ENCODE peak calls at places on chromosomes 11 and 22, in eight cellular contexts. One of them, this sample, is unnamed.

GRCh38 chr22:20245577-20246367 is 22.3 kb downstream of the RTN4R start:
- DNase-seq in EL: no peak
- DNase-seq in iris pigment epithelial cell: no peak
- DNase-seq in right cardiac atrium: no peak
- DNase-seq in heart left ventricle: no peak
- DNase-seq in adrenal gland: no peak
- DNase-seq in GM12865: no peak
- DNase-seq in naive thymus-derived CD8-positive, alpha-beta T cell: no peak
- DNase-seq in this sample: no peak

GRCh38 chr11:64637346-64638016 is 46.5 kb downstream of the SLC22A12 start:
- DNase-seq in EL: no peak
- DNase-seq in iris pigment epithelial cell: no peak
- DNase-seq in right cardiac atrium: peak
- DNase-seq in heart left ventricle: no peak
- DNase-seq in adrenal gland: no peak
- DNase-seq in GM12865: no peak
- DNase-seq in naive thymus-derived CD8-positive, alpha-beta T cell: no peak
- DNase-seq in this sample: no peak

GRCh38 chr11:26790738-26791137 is 68.9 kb upstream of the SLC5A12 start:
- DNase-seq in EL: no peak
- DNase-seq in iris pigment epithelial cell: no peak
- DNase-seq in right cardiac atrium: no peak
- DNase-seq in heart left ventricle: no peak
- DNase-seq in adrenal gland: no peak
- DNase-seq in GM12865: no peak
- DNase-seq in naive thymus-derived CD8-positive, alpha-beta T cell: no peak
- DNase-seq in this sample: no peak

GRCh38 chr11:94031625-94032024 is 10.5 kb downstream of the HEPHL1 start:
- DNase-seq in EL: no peak
- DNase-seq in iris pigment epithelial cell: no peak
- DNase-seq in right cardiac atrium: no peak
- DNase-seq in heart left ventricle: no peak
- DNase-seq in adrenal gland: no peak
- DNase-seq in GM12865: no peak
- DNase-seq in naive thymus-derived CD8-positive, alpha-beta T cell: no peak
- DNase-seq in this sample: no peak

GRCh38 chr11:76785513-76785912 is 2.4 kb downstream of the TSKU start:
- DNase-seq in EL: no peak
- DNase-seq in iris pigment epithelial cell: no peak
- DNase-seq in right cardiac atrium: no peak
- DNase-seq in heart left ventricle: no peak
- DNase-seq in adrenal gland: no peak
- DNase-seq in GM12865: no peak
- DNase-seq in naive thymus-derived CD8-positive, alpha-beta T cell: no peak
- DNase-seq in this sample: no peak

GRCh38 chr11:6574816-6575715 is 28.4 kb downstream of the RRP8 start:
- DNase-seq in EL: no peak
- DNase-seq in iris pigment epithelial cell: no peak
- DNase-seq in right cardiac atrium: no peak
- DNase-seq in heart left ventricle: no peak
- DNase-seq in adrenal gland: no peak
- DNase-seq in GM12865: no peak
- DNase-seq in naive thymus-derived CD8-positive, alpha-beta T cell: no peak
- DNase-seq in this sample: peak

GRCh38 chr11:134027671-134028070 is 41.2 kb upstream of the JAM3 start:
- DNase-seq in EL: no peak
- DNase-seq in iris pigment epithelial cell: no peak
- DNase-seq in right cardiac atrium: no peak
- DNase-seq in heart left ventricle: no peak
- DNase-seq in adrenal gland: no peak
- DNase-seq in GM12865: no peak
- DNase-seq in naive thymus-derived CD8-positive, alpha-beta T cell: peak
- DNase-seq in this sample: no peak

GRCh38 chr11:71248251-71248570 is 4.2 kb downstream of the SHANK2 start:
- DNase-seq in EL: no peak
- DNase-seq in iris pigment epithelial cell: no peak
- DNase-seq in right cardiac atrium: no peak
- DNase-seq in heart left ventricle: no peak
- DNase-seq in adrenal gland: no peak
- DNase-seq in GM12865: no peak
- DNase-seq in naive thymus-derived CD8-positive, alpha-beta T cell: no peak
- DNase-seq in this sample: no peak

GRCh38 chr11:58968251-58968711 is 29.0 kb downstream of the GLYATL1 start:
- DNase-seq in EL: no peak
- DNase-seq in iris pigment epithelial cell: no peak
- DNase-seq in right cardiac atrium: no peak
- DNase-seq in heart left ventricle: peak
- DNase-seq in adrenal gland: no peak
- DNase-seq in GM12865: no peak
- DNase-seq in naive thymus-derived CD8-positive, alpha-beta T cell: no peak
- DNase-seq in this sample: no peak

GRCh38 chr22:42419328-42419881 is 12.8 kb downstream of the NFAM1 start:
- DNase-seq in EL: no peak
- DNase-seq in iris pigment epithelial cell: no peak
- DNase-seq in right cardiac atrium: no peak
- DNase-seq in heart left ventricle: no peak
- DNase-seq in adrenal gland: peak
- DNase-seq in GM12865: peak
- DNase-seq in naive thymus-derived CD8-positive, alpha-beta T cell: no peak
- DNase-seq in this sample: no peak

GRCh38 chr22:44130076-44130711 is 50.5 kb upstream of the PARVG start:
- DNase-seq in EL: no peak
- DNase-seq in iris pigment epithelial cell: no peak
- DNase-seq in right cardiac atrium: no peak
- DNase-seq in heart left ventricle: peak
- DNase-seq in adrenal gland: no peak
- DNase-seq in GM12865: no peak
- DNase-seq in naive thymus-derived CD8-positive, alpha-beta T cell: no peak
- DNase-seq in this sample: no peak

GRCh38 chr11:61067782-61068181 is 34.5 kb upstream of the CD5 start:
- DNase-seq in EL: no peak
- DNase-seq in iris pigment epithelial cell: no peak
- DNase-seq in right cardiac atrium: no peak
- DNase-seq in heart left ventricle: no peak
- DNase-seq in adrenal gland: no peak
- DNase-seq in GM12865: no peak
- DNase-seq in naive thymus-derived CD8-positive, alpha-beta T cell: no peak
- DNase-seq in this sample: no peak

GRCh38 chr11:78654866-78655265 is 80.2 kb upstream of the NARS2 start:
- DNase-seq in EL: no peak
- DNase-seq in iris pigment epithelial cell: no peak
- DNase-seq in right cardiac atrium: no peak
- DNase-seq in heart left ventricle: no peak
- DNase-seq in adrenal gland: no peak
- DNase-seq in GM12865: no peak
- DNase-seq in naive thymus-derived CD8-positive, alpha-beta T cell: no peak
- DNase-seq in this sample: no peak

GRCh38 chr11:122923302-122923701 is 40.7 kb downstream of the JHY start:
- DNase-seq in EL: no peak
- DNase-seq in iris pigment epithelial cell: no peak
- DNase-seq in right cardiac atrium: no peak
- DNase-seq in heart left ventricle: no peak
- DNase-seq in adrenal gland: no peak
- DNase-seq in GM12865: no peak
- DNase-seq in naive thymus-derived CD8-positive, alpha-beta T cell: no peak
- DNase-seq in this sample: no peak

GRCh38 chr22:29379258-29379657 is 9.1 kb downstream of the AP1B1 start:
- DNase-seq in EL: no peak
- DNase-seq in iris pigment epithelial cell: no peak
- DNase-seq in right cardiac atrium: no peak
- DNase-seq in heart left ventricle: no peak
- DNase-seq in adrenal gland: peak
- DNase-seq in GM12865: no peak
- DNase-seq in naive thymus-derived CD8-positive, alpha-beta T cell: no peak
- DNase-seq in this sample: no peak

GRCh38 chr22:45831394-45831793 is 145.6 kb downstream of the WNT7B start:
- DNase-seq in EL: peak
- DNase-seq in iris pigment epithelial cell: peak
- DNase-seq in right cardiac atrium: no peak
- DNase-seq in heart left ventricle: no peak
- DNase-seq in adrenal gland: no peak
- DNase-seq in GM12865: no peak
- DNase-seq in naive thymus-derived CD8-positive, alpha-beta T cell: no peak
- DNase-seq in this sample: no peak

GRCh38 chr11:128709402-128709801 is 15.5 kb downstream of the FLI1 start:
- DNase-seq in EL: peak
- DNase-seq in iris pigment epithelial cell: peak
- DNase-seq in right cardiac atrium: no peak
- DNase-seq in heart left ventricle: no peak
- DNase-seq in adrenal gland: no peak
- DNase-seq in GM12865: no peak
- DNase-seq in naive thymus-derived CD8-positive, alpha-beta T cell: no peak
- DNase-seq in this sample: peak

GRCh38 chr11:104222464-104222863 is 58.5 kb upstream of the PDGFD start:
- DNase-seq in EL: no peak
- DNase-seq in iris pigment epithelial cell: no peak
- DNase-seq in right cardiac atrium: no peak
- DNase-seq in heart left ventricle: no peak
- DNase-seq in adrenal gland: no peak
- DNase-seq in GM12865: peak
- DNase-seq in naive thymus-derived CD8-positive, alpha-beta T cell: no peak
- DNase-seq in this sample: no peak

GRCh38 chr11:78752528-78752927 is 177.9 kb upstream of the NARS2 start:
- DNase-seq in EL: no peak
- DNase-seq in iris pigment epithelial cell: no peak
- DNase-seq in right cardiac atrium: no peak
- DNase-seq in heart left ventricle: no peak
- DNase-seq in adrenal gland: no peak
- DNase-seq in GM12865: no peak
- DNase-seq in naive thymus-derived CD8-positive, alpha-beta T cell: no peak
- DNase-seq in this sample: no peak

GRCh38 chr11:47270331-47271271 is 668 bp downstream of the MADD start:
- DNase-seq in EL: peak
- DNase-seq in iris pigment epithelial cell: peak
- DNase-seq in right cardiac atrium: peak
- DNase-seq in heart left ventricle: no peak
- DNase-seq in adrenal gland: peak
- DNase-seq in GM12865: peak
- DNase-seq in naive thymus-derived CD8-positive, alpha-beta T cell: peak
- DNase-seq in this sample: peak

GRCh38 chr11:2930705-2931415 is 1.6 kb upstream of the PHLDA2 start:
- DNase-seq in EL: peak
- DNase-seq in iris pigment epithelial cell: peak
- DNase-seq in right cardiac atrium: peak
- DNase-seq in heart left ventricle: peak
- DNase-seq in adrenal gland: peak
- DNase-seq in GM12865: peak
- DNase-seq in naive thymus-derived CD8-positive, alpha-beta T cell: no peak
- DNase-seq in this sample: no peak

GRCh38 chr11:105937331-105937730 is 84.7 kb downstream of the MSANTD4 start:
- DNase-seq in EL: peak
- DNase-seq in iris pigment epithelial cell: peak
- DNase-seq in right cardiac atrium: no peak
- DNase-seq in heart left ventricle: no peak
- DNase-seq in adrenal gland: no peak
- DNase-seq in GM12865: no peak
- DNase-seq in naive thymus-derived CD8-positive, alpha-beta T cell: no peak
- DNase-seq in this sample: no peak

GRCh38 chr11:73359930-73360742 is 16.1 kb upstream of the RELT start:
- DNase-seq in EL: peak
- DNase-seq in iris pigment epithelial cell: peak
- DNase-seq in right cardiac atrium: peak
- DNase-seq in heart left ventricle: no peak
- DNase-seq in adrenal gland: no peak
- DNase-seq in GM12865: no peak
- DNase-seq in naive thymus-derived CD8-positive, alpha-beta T cell: peak
- DNase-seq in this sample: no peak

GRCh38 chr11:134372961-134373360 is 39.1 kb downstream of the B3GAT1 start:
- DNase-seq in EL: no peak
- DNase-seq in iris pigment epithelial cell: no peak
- DNase-seq in right cardiac atrium: no peak
- DNase-seq in heart left ventricle: no peak
- DNase-seq in adrenal gland: no peak
- DNase-seq in GM12865: no peak
- DNase-seq in naive thymus-derived CD8-positive, alpha-beta T cell: no peak
- DNase-seq in this sample: no peak

GRCh38 chr22:42473484-42474193 is 41.4 kb upstream of the NFAM1 start:
- DNase-seq in EL: peak
- DNase-seq in iris pigment epithelial cell: peak
- DNase-seq in right cardiac atrium: no peak
- DNase-seq in heart left ventricle: no peak
- DNase-seq in adrenal gland: peak
- DNase-seq in GM12865: peak
- DNase-seq in naive thymus-derived CD8-positive, alpha-beta T cell: no peak
- DNase-seq in this sample: peak

GRCh38 chr11:13721760-13722159 is 53.3 kb downstream of the FAR1 start:
- DNase-seq in EL: peak
- DNase-seq in iris pigment epithelial cell: peak
- DNase-seq in right cardiac atrium: no peak
- DNase-seq in heart left ventricle: no peak
- DNase-seq in adrenal gland: no peak
- DNase-seq in GM12865: no peak
- DNase-seq in naive thymus-derived CD8-positive, alpha-beta T cell: no peak
- DNase-seq in this sample: peak

GRCh38 chr22:46007003-46007847 is 30.3 kb upstream of the WNT7B start:
- DNase-seq in EL: peak
- DNase-seq in iris pigment epithelial cell: peak
- DNase-seq in right cardiac atrium: peak
- DNase-seq in heart left ventricle: peak
- DNase-seq in adrenal gland: peak
- DNase-seq in GM12865: no peak
- DNase-seq in naive thymus-derived CD8-positive, alpha-beta T cell: no peak
- DNase-seq in this sample: no peak

GRCh38 chr11:74773481-74773880 is 24.8 kb downstream of the RNF169 start:
- DNase-seq in EL: peak
- DNase-seq in iris pigment epithelial cell: peak
- DNase-seq in right cardiac atrium: no peak
- DNase-seq in heart left ventricle: no peak
- DNase-seq in adrenal gland: no peak
- DNase-seq in GM12865: no peak
- DNase-seq in naive thymus-derived CD8-positive, alpha-beta T cell: no peak
- DNase-seq in this sample: no peak

GRCh38 chr11:83724704-83725114 is 438.5 kb upstream of the CCDC90B start:
- DNase-seq in EL: peak
- DNase-seq in iris pigment epithelial cell: no peak
- DNase-seq in right cardiac atrium: no peak
- DNase-seq in heart left ventricle: no peak
- DNase-seq in adrenal gland: peak
- DNase-seq in GM12865: no peak
- DNase-seq in naive thymus-derived CD8-positive, alpha-beta T cell: no peak
- DNase-seq in this sample: no peak

GRCh38 chr11:128422576-128423370 is 164.6 kb downstream of the ETS1 start:
- DNase-seq in EL: no peak
- DNase-seq in iris pigment epithelial cell: no peak
- DNase-seq in right cardiac atrium: peak
- DNase-seq in heart left ventricle: no peak
- DNase-seq in adrenal gland: no peak
- DNase-seq in GM12865: peak
- DNase-seq in naive thymus-derived CD8-positive, alpha-beta T cell: peak
- DNase-seq in this sample: no peak

GRCh38 chr11:12109591-12110196 is 696 bp upstream of the MICAL2 start:
- DNase-seq in EL: no peak
- DNase-seq in iris pigment epithelial cell: no peak
- DNase-seq in right cardiac atrium: peak
- DNase-seq in heart left ventricle: no peak
- DNase-seq in adrenal gland: no peak
- DNase-seq in GM12865: no peak
- DNase-seq in naive thymus-derived CD8-positive, alpha-beta T cell: no peak
- DNase-seq in this sample: no peak

GRCh38 chr11:116712428-116712827 is 60.4 kb downstream of the BUD13 start:
- DNase-seq in EL: no peak
- DNase-seq in iris pigment epithelial cell: no peak
- DNase-seq in right cardiac atrium: no peak
- DNase-seq in heart left ventricle: no peak
- DNase-seq in adrenal gland: no peak
- DNase-seq in GM12865: no peak
- DNase-seq in naive thymus-derived CD8-positive, alpha-beta T cell: no peak
- DNase-seq in this sample: no peak

GRCh38 chr22:46066691-46067090 is 83.6 kb upstream of the PPARA start:
- DNase-seq in EL: no peak
- DNase-seq in iris pigment epithelial cell: no peak
- DNase-seq in right cardiac atrium: peak
- DNase-seq in heart left ventricle: no peak
- DNase-seq in adrenal gland: peak
- DNase-seq in GM12865: no peak
- DNase-seq in naive thymus-derived CD8-positive, alpha-beta T cell: no peak
- DNase-seq in this sample: no peak

GRCh38 chr11:16001899-16002426 is 354.4 kb downstream of the SOX6 start:
- DNase-seq in EL: peak
- DNase-seq in iris pigment epithelial cell: peak
- DNase-seq in right cardiac atrium: no peak
- DNase-seq in heart left ventricle: no peak
- DNase-seq in adrenal gland: no peak
- DNase-seq in GM12865: peak
- DNase-seq in naive thymus-derived CD8-positive, alpha-beta T cell: no peak
- DNase-seq in this sample: peak